ENCODE peak calls at places on chromosome 1, in seven cellular contexts. X is erythroblast; H is AG09319; I is GM13976; E is activated CD4-positive, CD25-positive, alpha-beta regulatory T cell; Z is endodermal cell; A is nucleus accumbens. T is an unnamed sample.

GRCh38 chr1:246579818-246580217 is 13.6 kb downstream of the CNST start:
- DNase-seq in A (no peak), I (peak), Z (no peak), H (no peak), E (no peak), X (peak), T (no peak)

GRCh38 chr1:1435911-1436633 is 582 bp downstream of the VWA1 start:
- DNase-seq in A (no peak), I (peak), X (no peak), H (no peak), E (no peak), Z (peak), T (no peak)

GRCh38 chr1:100213141-100213540 is 35.1 kb upstream of the LRRC39 start:
- DNase-seq in I (no peak), A (no peak), E (no peak), H (no peak), X (no peak), Z (peak), T (no peak)

GRCh38 chr1:247517795-247518612 is 18.2 kb downstream of the OR2C3 start:
- DNase-seq in X (peak), E (no peak), A (no peak), I (no peak), Z (no peak), H (no peak), T (no peak)

GRCh38 chr1:12556368-12556930 is 61.6 kb downstream of the DHRS3 start:
- DNase-seq in A (no peak), I (no peak), H (peak), X (no peak), E (no peak), Z (peak), T (peak)

GRCh38 chr1:47969478-47969877 is 27.7 kb downstream of the TRABD2B start:
- DNase-seq in Z (peak), I (no peak), E (no peak), A (no peak), H (no peak), X (no peak), T (no peak)

GRCh38 chr1:231161711-231162299 is at the start of gene TRIM67:
- DNase-seq in Z (no peak), A (no peak), X (peak), H (no peak), E (no peak), I (peak), T (no peak)

GRCh38 chr1:24203404-24203803 is 16.3 kb upstream of the IFNLR1 start:
- DNase-seq in I (no peak), X (no peak), A (no peak), H (no peak), Z (no peak), E (no peak), T (no peak)

GRCh38 chr1:205809469-205809868 is 3.5 kb downstream of the SLC41A1 start:
- DNase-seq in E (no peak), X (no peak), Z (no peak), H (no peak), A (no peak), I (no peak), T (no peak)

GRCh38 chr1:228646717-228647522 is 88.4 kb upstream of the RHOU start:
- DNase-seq in H (no peak), Z (peak), E (no peak), X (peak), A (no peak), I (peak), T (no peak)

GRCh38 chr1:153626477-153626928 is 802 bp downstream of the S100A13 start:
- DNase-seq in I (no peak), A (no peak), H (no peak), X (no peak), Z (no peak), E (no peak), T (no peak)

GRCh38 chr1:111733183-111733995 is 5.8 kb downstream of the INKA2 start:
- DNase-seq in H (peak), X (no peak), A (no peak), Z (no peak), I (no peak), E (no peak), T (no peak)

GRCh38 chr1:54850082-54850730 is 36.8 kb downstream of the DHCR24 start:
- DNase-seq in X (no peak), I (no peak), Z (no peak), H (no peak), E (no peak), A (no peak), T (no peak)

GRCh38 chr1:157085416-157085815 is 14.2 kb downstream of the ETV3L start:
- DNase-seq in X (no peak), H (no peak), E (no peak), A (no peak), I (no peak), Z (no peak), T (no peak)

GRCh38 chr1:184025242-184025675 is 12.3 kb downstream of the COLGALT2 start:
- DNase-seq in I (no peak), Z (peak), E (no peak), A (no peak), H (peak), X (no peak), T (peak)

GRCh38 chr1:230587056-230587455 is 55.2 kb upstream of the COG2 start:
- DNase-seq in Z (peak), E (no peak), X (no peak), A (no peak), I (no peak), H (no peak), T (no peak)

GRCh38 chr1:81317191-81317590 is 483.5 kb upstream of the ADGRL2 start:
- DNase-seq in E (no peak), H (no peak), I (no peak), X (no peak), A (no peak), Z (no peak), T (no peak)